ENCODE peak calls at places on chromosomes 4 and X, in ten cellular contexts. Z, N, X, I, P, D, G, B, Q and H are unnamed samples.

GRCh38 chr4:153156263-153156662 is 48.0 kb upstream of the TRIM2 start:
- DNase-seq in Z (no peak), N (no peak), X (no peak), I (no peak), P (no peak), D (no peak), G (peak; percentile 3), B (peak; percentile 22), Q (no peak), H (no peak)

GRCh38 chrX:71315917-71316316 is 14.4 kb downstream of the ITGB1BP2 start:
- DNase-seq in Z (no peak), N (no peak), X (no peak), I (no peak), P (no peak), D (no peak), G (no peak), B (no peak), Q (peak; percentile 62), H (no peak)

GRCh38 chr4:133439830-133440229 is 290.7 kb downstream of the PCDH10 start:
- DNase-seq in Z (no peak), N (no peak), X (no peak), I (no peak), P (no peak), D (no peak), G (no peak), B (no peak), Q (no peak), H (no peak)

GRCh38 chrX:134172588-134173259 is 64.3 kb upstream of the CCDC160 start:
- DNase-seq in Z (no peak), N (no peak), X (no peak), I (peak; percentile 35), P (no peak), D (peak; percentile 25), G (peak; percentile 1), B (peak; percentile 34), Q (no peak), H (no peak)

GRCh38 chr4:174423257-174423944 is 98.9 kb downstream of the HPGD start:
- DNase-seq in Z (no peak), N (peak; percentile 40), X (no peak), I (no peak), P (no peak), D (no peak), G (no peak), B (no peak), Q (peak; percentile 7), H (no peak)

GRCh38 chrX:30883141-30883540 is 5.9 kb downstream of the TAB3 start:
- DNase-seq in Z (no peak), N (no peak), X (no peak), I (no peak), P (no peak), D (no peak), G (no peak), B (no peak), Q (no peak), H (no peak)

GRCh38 chr4:53899544-53900274 is 164.7 kb downstream of the CHIC2 start:
- DNase-seq in Z (no peak), N (peak; percentile 78), X (no peak), I (no peak), P (no peak), D (no peak), G (no peak), B (no peak), Q (peak; percentile 83), H (no peak)

GRCh38 chr4:76606662-76607265 is 171.7 kb downstream of the SHROOM3 start:
- DNase-seq in Z (no peak), N (no peak), X (no peak), I (no peak), P (peak; percentile 1), D (no peak), G (no peak), B (no peak), Q (no peak), H (no peak)

GRCh38 chr4:38815879-38816782 is 11.5 kb upstream of the TLR1 start:
- DNase-seq in Z (no peak), N (no peak), X (no peak), I (no peak), P (no peak), D (peak; percentile 54), G (no peak), B (no peak), Q (no peak), H (no peak)

GRCh38 chr4:110533940-110534339 is 58.0 kb downstream of the ENPEP start:
- DNase-seq in Z (no peak), N (peak; percentile 87), X (no peak), I (no peak), P (peak; percentile 7), D (no peak), G (no peak), B (no peak), Q (peak; percentile 91), H (no peak)

GRCh38 chr4:48196758-48197504 is 62.9 kb upstream of the TXK start:
- DNase-seq in Z (no peak), N (no peak), X (no peak), I (no peak), P (no peak), D (peak; percentile 41), G (no peak), B (no peak), Q (no peak), H (no peak)

GRCh38 chrX:23904096-23904495 is 3.6 kb downstream of the APOO start:
- DNase-seq in Z (no peak), N (no peak), X (no peak), I (no peak), P (no peak), D (no peak), G (no peak), B (no peak), Q (no peak), H (no peak)

GRCh38 chrX:147875866-147876596 is 35.7 kb upstream of the FMR1 start:
- DNase-seq in Z (no peak), N (no peak), X (no peak), I (no peak), P (no peak), D (no peak), G (no peak), B (no peak), Q (no peak), H (no peak)

GRCh38 chr4:171812377-171813194 is 618 bp upstream of the GALNTL6 start:
- DNase-seq in Z (no peak), N (no peak), X (no peak), I (no peak), P (peak; percentile 21), D (peak; percentile 7), G (no peak), B (no peak), Q (no peak), H (no peak)

GRCh38 chrX:46326161-46326560 is 219.1 kb downstream of the ZNF674 start:
- DNase-seq in Z (no peak), N (no peak), X (no peak), I (no peak), P (no peak), D (no peak), G (no peak), B (no peak), Q (no peak), H (no peak)

GRCh38 chr4:159273126-159273438 is 170.2 kb downstream of the RAPGEF2 start:
- DNase-seq in Z (peak; percentile 34), N (no peak), X (peak; percentile 34), I (no peak), P (no peak), D (no peak), G (no peak), B (no peak), Q (no peak), H (no peak)

GRCh38 chrX:151982217-151982616 is 7.7 kb upstream of the GABRE start:
- DNase-seq in Z (peak; percentile 31), N (peak; percentile 12), X (peak; percentile 92), I (no peak), P (no peak), D (no peak), G (no peak), B (no peak), Q (peak; percentile 79), H (no peak)

GRCh38 chr4:13546374-13546854 is 2.1 kb upstream of the NKX3-2 start:
- DNase-seq in Z (no peak), N (no peak), X (no peak), I (no peak), P (peak; percentile 16), D (peak; percentile 28), G (no peak), B (no peak), Q (no peak), H (no peak)

GRCh38 chrX:153459976-153460375 is 10.4 kb downstream of the HAUS7 start:
- DNase-seq in Z (no peak), N (no peak), X (no peak), I (no peak), P (no peak), D (no peak), G (no peak), B (no peak), Q (no peak), H (no peak)

GRCh38 chr4:183100827-183101226 is 1.8 kb downstream of the WWC2 start:
- DNase-seq in Z (no peak), N (no peak), X (no peak), I (no peak), P (peak; percentile 27), D (no peak), G (no peak), B (no peak), Q (no peak), H (no peak)

GRCh38 chrX:136608295-136608933 is 39.5 kb upstream of the CD40LG start:
- DNase-seq in Z (no peak), N (no peak), X (peak; percentile 2), I (peak; percentile 33), P (no peak), D (no peak), G (peak; percentile 36), B (peak; percentile 65), Q (no peak), H (peak; percentile 19)

GRCh38 chr4:83112678-83113428 is 1.7 kb downstream of the PLAC8 start:
- DNase-seq in Z (peak; percentile 41), N (no peak), X (peak; percentile 27), I (no peak), P (no peak), D (no peak), G (no peak), B (peak; percentile 35), Q (no peak), H (no peak)

GRCh38 chr4:73576366-73576765 is 43.9 kb downstream of the RASSF6 start:
- DNase-seq in Z (no peak), N (no peak), X (no peak), I (no peak), P (no peak), D (no peak), G (no peak), B (no peak), Q (no peak), H (no peak)

GRCh38 chrX:118637997-118638396 is 89.4 kb upstream of the IL13RA1 start:
- DNase-seq in Z (no peak), N (no peak), X (no peak), I (no peak), P (no peak), D (no peak), G (no peak), B (no peak), Q (no peak), H (no peak)

GRCh38 chr4:21768349-21769310 is 179.9 kb downstream of the KCNIP4 start:
- DNase-seq in Z (peak; percentile 17), N (no peak), X (peak; percentile 17), I (no peak), P (peak; percentile 25), D (peak; percentile 18), G (no peak), B (no peak), Q (no peak), H (no peak)

GRCh38 chr4:44629280-44629866 is 22.1 kb downstream of the YIPF7 start:
- DNase-seq in Z (peak; percentile 31), N (peak; percentile 43), X (no peak), I (peak; percentile 17), P (peak; percentile 17), D (peak; percentile 42), G (no peak), B (peak; percentile 12), Q (peak; percentile 5), H (no peak)

GRCh38 chr4:81116571-81116970 is 86.1 kb downstream of the BMP3 start:
- DNase-seq in Z (no peak), N (no peak), X (no peak), I (no peak), P (no peak), D (no peak), G (no peak), B (no peak), Q (no peak), H (no peak)

GRCh38 chr4:6250235-6250983 is 19.2 kb upstream of the WFS1 start:
- DNase-seq in Z (peak; percentile 33), N (no peak), X (peak; percentile 17), I (no peak), P (peak; percentile 73), D (peak; percentile 83), G (no peak), B (no peak), Q (peak; percentile 20), H (no peak)